ENCODE peak calls at places on chromosomes 7 and 10, in eight cellular contexts. X is GM12865; C is AG09319; R is ureter; V is T-helper 2 cell treated with Interferon-gamma antibody and Interleukin-4, amounts not matched to agents 5 μg/mL and 100 μg/mL, for 36 hours; F is Right ventricle myocardium superior; L is GDM1; S is M059J. E is an unnamed sample.

GRCh38 chr7:140967438-140967837 is 42.7 kb upstream of the BRAF start:
- DNase-seq in S (no peak), R (no peak), V (no peak), X (no peak), F (no peak), C (no peak), L (no peak), E (no peak)

GRCh38 chr10:109770000-109770399 is 153.3 kb downstream of the XPNPEP1 start:
- DNase-seq in X (no peak), R (no peak), C (no peak), F (no peak), L (no peak), S (no peak), V (no peak), E (no peak)

GRCh38 chr7:28804157-28804556 is 154.0 kb downstream of the TRIL start:
- DNase-seq in L (no peak), R (no peak), C (no peak), X (no peak), S (no peak), F (no peak), V (no peak), E (no peak)

GRCh38 chr10:128626397-128627060 is 500.3 kb upstream of the MKI67 start:
- DNase-seq in C (no peak), F (no peak), L (no peak), X (no peak), V (no peak), S (no peak), R (no peak), E (no peak)

GRCh38 chr10:121553861-121554264 is 44.4 kb downstream of the FGFR2 start:
- DNase-seq in X (no peak), V (no peak), C (no peak), L (no peak), S (peak; percentile 46), R (no peak), F (no peak), E (no peak)

GRCh38 chr10:76388321-76388720 is 956.9 kb downstream of the LRMDA start:
- DNase-seq in R (no peak), L (no peak), V (no peak), C (no peak), S (peak; percentile 83), X (no peak), F (no peak), E (no peak)

GRCh38 chr10:77160679-77161078 is 476.9 kb downstream of the KCNMA1 start:
- DNase-seq in C (peak; percentile 71), F (no peak), S (peak; percentile 95), X (no peak), V (no peak), R (no peak), L (no peak), E (no peak)

GRCh38 chr10:70549962-70550845 is 52.3 kb downstream of the PRF1 start:
- DNase-seq in X (peak; percentile 79), R (peak; percentile 74), C (no peak), V (peak; percentile 54), L (peak; percentile 48), F (peak; percentile 79), S (peak; percentile 60), E (peak; percentile 43)

GRCh38 chr7:157129907-157130460 is 8.7 kb upstream of the UBE3C start:
- DNase-seq in V (no peak), R (no peak), S (no peak), F (no peak), C (no peak), X (no peak), L (no peak), E (no peak)

GRCh38 chr7:112798199-112799159 is 8.3 kb upstream of the TMEM168 start:
- DNase-seq in R (no peak), X (no peak), C (no peak), L (no peak), V (no peak), F (no peak), S (no peak), E (no peak)

GRCh38 chr10:93461807-93462178 is 20.3 kb downstream of the MYOF start:
- DNase-seq in L (no peak), X (peak; percentile 46), V (no peak), S (peak; percentile 91), R (peak; percentile 67), C (no peak), F (no peak), E (no peak)

GRCh38 chr7:66054063-66054462 is 21.6 kb upstream of the ASL start:
- DNase-seq in L (no peak), F (no peak), C (no peak), V (no peak), S (peak; percentile 64), R (no peak), X (peak; percentile 53), E (no peak)

GRCh38 chr10:24440817-24441790 is 232.2 kb downstream of the KIAA1217 start:
- DNase-seq in F (no peak), L (no peak), R (no peak), S (peak; percentile 68), C (no peak), X (no peak), V (no peak), E (no peak)

GRCh38 chr10:112361951-112362770 is 11.8 kb upstream of the ACSL5 start:
- DNase-seq in S (peak; percentile 92), R (peak; percentile 55), L (no peak), F (peak; percentile 63), C (peak; percentile 10), V (no peak), X (no peak), E (no peak)

GRCh38 chr7:134565643-134566136 is 16.8 kb downstream of the AKR1B15 start:
- DNase-seq in L (no peak), C (peak; percentile 49), R (peak; percentile 54), X (no peak), V (no peak), F (no peak), S (peak; percentile 67), E (no peak)

GRCh38 chr7:114182837-114183236 is 231.8 kb upstream of the FOXP2 start:
- DNase-seq in V (no peak), X (no peak), L (no peak), F (no peak), R (no peak), S (no peak), C (no peak), E (no peak)

GRCh38 chr7:89837515-89837914 is 316.8 kb upstream of the STEAP1 start:
- DNase-seq in V (no peak), R (no peak), C (no peak), S (peak; percentile 2), X (no peak), L (no peak), F (no peak), E (no peak)

GRCh38 chr7:29327455-29327854 is 132.9 kb downstream of the CHN2 start:
- DNase-seq in S (no peak), R (no peak), L (no peak), F (no peak), V (no peak), X (no peak), C (no peak), E (no peak)

GRCh38 chr10:3226960-3227724 is 54.6 kb upstream of the PITRM1 start:
- DNase-seq in F (no peak), C (no peak), L (no peak), R (no peak), V (no peak), S (peak; percentile 86), X (no peak), E (no peak)

GRCh38 chr7:30503273-30504212 is 1.1 kb downstream of the GGCT start:
- DNase-seq in C (no peak), X (no peak), L (no peak), F (no peak), S (no peak), R (no peak), V (no peak), E (no peak)

GRCh38 chr7:111499027-111499426 is 63.3 kb downstream of the IMMP2L start:
- DNase-seq in C (no peak), V (no peak), S (peak; percentile 84), F (no peak), R (no peak), X (no peak), L (no peak), E (no peak)

GRCh38 chr10:42640610-42641229 is 2.4 kb upstream of the ZNF33B start:
- DNase-seq in R (peak; percentile 85), L (no peak), C (no peak), F (no peak), X (no peak), S (no peak), V (no peak), E (no peak)